ENCODE peak calls at places on chromosomes 4 and X, in eight cellular contexts. M, G, O, I, E, L, B and H are unnamed samples.
A peak's percentile ranks its signal among the peaks of the same experiment; 100 is the strongest.

GRCh38 chrX:100600340-100600739 is 15.6 kb downstream of the TNMD start:
- DNase-seq in M (no peak), G (no peak), O (no peak), I (no peak), E (no peak), L (no peak), B (no peak), H (no peak)

GRCh38 chr4:37990731-37991130 is 30.5 kb downstream of the PTTG2 start:
- DNase-seq in M (no peak), G (no peak), O (no peak), I (no peak), E (no peak), L (no peak), B (no peak), H (no peak)

GRCh38 chr4:140928880-140929279 is 172.7 kb upstream of the TBC1D9 start:
- DNase-seq in M (no peak), G (no peak), O (no peak), I (no peak), E (no peak), L (no peak), B (no peak), H (no peak)

GRCh38 chr4:185341841-185342240 is 53.9 kb downstream of the LRP2BP start:
- DNase-seq in M (no peak), G (no peak), O (no peak), I (no peak), E (no peak), L (no peak), B (no peak), H (no peak)

GRCh38 chrX:44152867-44153266 is 179.7 kb upstream of the NDP start:
- DNase-seq in M (no peak), G (no peak), O (no peak), I (no peak), E (no peak), L (no peak), B (no peak), H (no peak)

GRCh38 chr4:1316537-1317168 is 27.0 kb downstream of the MAEA start:
- DNase-seq in M (no peak), G (no peak), O (no peak), I (no peak), E (no peak), L (no peak), B (no peak), H (no peak)

GRCh38 chr4:52957791-52958190 is 95.7 kb downstream of the RASL11B start:
- DNase-seq in M (no peak), G (no peak), O (no peak), I (no peak), E (no peak), L (no peak), B (peak; percentile 4), H (no peak)

GRCh38 chrX:13432776-13433605 is 113.1 kb upstream of the ATXN3L start:
- DNase-seq in M (no peak), G (no peak), O (no peak), I (peak; percentile 87), E (no peak), L (no peak), B (no peak), H (no peak)

GRCh38 chr4:8648816-8649630 is 56.5 kb downstream of the CPZ start:
- DNase-seq in M (no peak), G (no peak), O (peak; percentile 5), I (no peak), E (no peak), L (no peak), B (no peak), H (no peak)

GRCh38 chr4:54657194-54657555 is 582 bp upstream of the KIT start:
- DNase-seq in M (peak; percentile 41), G (no peak), O (no peak), I (no peak), E (no peak), L (no peak), B (peak; percentile 21), H (no peak)

GRCh38 chr4:84563002-84563401 is 19.9 kb upstream of the CDS1 start:
- DNase-seq in M (no peak), G (no peak), O (no peak), I (no peak), E (no peak), L (no peak), B (no peak), H (peak; percentile 71)

GRCh38 chrX:31233941-31234496 is 162.2 kb upstream of the FTHL17 start:
- DNase-seq in M (no peak), G (no peak), O (no peak), I (no peak), E (no peak), L (peak; percentile 52), B (no peak), H (no peak)

GRCh38 chrX:130702867-130703707 is 199.9 kb downstream of the ENOX2 start:
- DNase-seq in M (no peak), G (peak; percentile 50), O (no peak), I (peak; percentile 3), E (no peak), L (no peak), B (no peak), H (no peak)

GRCh38 chr4:13349096-13349495 is 135.0 kb downstream of the RAB28 start:
- DNase-seq in M (no peak), G (no peak), O (no peak), I (no peak), E (no peak), L (no peak), B (no peak), H (no peak)

GRCh38 chr4:119284876-119285611 is 36.9 kb downstream of the FABP2 start:
- DNase-seq in M (no peak), G (peak; percentile 64), O (no peak), I (peak; percentile 23), E (no peak), L (no peak), B (no peak), H (no peak)

GRCh38 chr4:7938513-7939376 is 916 bp downstream of the AFAP1 start:
- DNase-seq in M (peak; percentile 54), G (peak; percentile 57), O (peak; percentile 39), I (no peak), E (no peak), L (no peak), B (no peak), H (no peak)

GRCh38 chr4:2745981-2746806 is 9.9 kb downstream of the TNIP2 start:
- DNase-seq in M (no peak), G (peak; percentile 54), O (no peak), I (peak; percentile 78), E (peak; percentile 80), L (no peak), B (no peak), H (no peak)

GRCh38 chr4:1512081-1512737 is 106.0 kb upstream of the NKX1-1 start:
- DNase-seq in M (peak; percentile 22), G (no peak), O (no peak), I (no peak), E (no peak), L (no peak), B (no peak), H (no peak)

GRCh38 chrX:150324035-150324728 is 38.9 kb upstream of the MAMLD1 start:
- DNase-seq in M (no peak), G (peak; percentile 63), O (no peak), I (peak; percentile 83), E (no peak), L (no peak), B (no peak), H (no peak)

GRCh38 chr4:56181140-56181950 is 205.9 kb downstream of the AASDH start:
- DNase-seq in M (no peak), G (no peak), O (no peak), I (no peak), E (no peak), L (no peak), B (no peak), H (no peak)

GRCh38 chrX:34578237-34578636 is 78.8 kb downstream of the TMEM47 start:
- DNase-seq in M (no peak), G (peak; percentile 59), O (no peak), I (peak; percentile 18), E (no peak), L (no peak), B (no peak), H (peak; percentile 46)

GRCh38 chr4:65789341-65789740 is 119.1 kb upstream of the EPHA5 start:
- DNase-seq in M (no peak), G (no peak), O (no peak), I (no peak), E (no peak), L (no peak), B (no peak), H (no peak)

GRCh38 chrX:17736478-17736855 is 826 bp upstream of the SCML1 start:
- DNase-seq in M (no peak), G (no peak), O (no peak), I (no peak), E (no peak), L (no peak), B (no peak), H (no peak)

GRCh38 chr4:131644619-131645018 is 1504.5 kb upstream of the PCDH10 start:
- DNase-seq in M (peak; percentile 21), G (peak; percentile 32), O (no peak), I (peak; percentile 24), E (no peak), L (peak; percentile 33), B (no peak), H (peak; percentile 0)

GRCh38 chr4:3442959-3443749 is 1.4 kb downstream of the HGFAC start:
- DNase-seq in M (peak; percentile 76), G (peak; percentile 27), O (peak; percentile 42), I (peak; percentile 38), E (peak; percentile 53), L (no peak), B (no peak), H (peak; percentile 63)

GRCh38 chr4:105130945-105131344 is 15.7 kb upstream of the TET2 start:
- DNase-seq in M (no peak), G (peak; percentile 17), O (no peak), I (no peak), E (no peak), L (no peak), B (no peak), H (no peak)